ENCODE peak calls at places on chromosomes 12 and 14, in five cellular contexts. R is hepatocyte, N is epithelial cell of proximal tubule, B is OCI-LY7, F is IMR-90. S is an unnamed sample.

GRCh38 chr14:24377660-24378059 is 9.7 kb downstream of the NFATC4 start:
- DNase-seq in R (peak), N (no peak), B (no peak), F (no peak), S (no peak)

GRCh38 chr12:122886851-122887816 is 8.8 kb downstream of the VPS37B start:
- DNase-seq in R (peak), N (peak), B (peak), F (peak), S (no peak)

GRCh38 chr12:97292588-97292987 is 170.0 kb upstream of the RMST start:
- DNase-seq in R (no peak), N (no peak), B (peak), F (no peak), S (no peak)

GRCh38 chr12:118391424-118391823 is 15.1 kb downstream of the SUDS3 start:
- DNase-seq in R (no peak), N (no peak), B (no peak), F (no peak), S (no peak)

GRCh38 chr14:93903342-93904184 is 23.6 kb upstream of the FAM181A start:
- DNase-seq in R (peak), N (no peak), B (no peak), F (no peak), S (no peak)

GRCh38 chr14:101732128-101732527 is 29.4 kb upstream of the PPP2R5C start:
- DNase-seq in R (no peak), N (no peak), B (no peak), F (no peak), S (no peak)

GRCh38 chr12:132517740-132518100 is 27.8 kb downstream of the FBRSL1 start:
- DNase-seq in R (no peak), N (no peak), B (no peak), F (no peak), S (no peak)

GRCh38 chr12:67482751-67483661 is 165.5 kb upstream of the DYRK2 start:
- DNase-seq in R (peak), N (peak), B (peak), F (peak), S (no peak)

GRCh38 chr12:115507951-115508722 is 769.4 kb downstream of the MED13L start:
- DNase-seq in R (no peak), N (no peak), B (no peak), F (no peak), S (no peak)

GRCh38 chr12:1797011-1797901 is 23.1 kb upstream of the LRTM2 start:
- DNase-seq in R (no peak), N (no peak), B (no peak), F (no peak), S (no peak)

DNA sequence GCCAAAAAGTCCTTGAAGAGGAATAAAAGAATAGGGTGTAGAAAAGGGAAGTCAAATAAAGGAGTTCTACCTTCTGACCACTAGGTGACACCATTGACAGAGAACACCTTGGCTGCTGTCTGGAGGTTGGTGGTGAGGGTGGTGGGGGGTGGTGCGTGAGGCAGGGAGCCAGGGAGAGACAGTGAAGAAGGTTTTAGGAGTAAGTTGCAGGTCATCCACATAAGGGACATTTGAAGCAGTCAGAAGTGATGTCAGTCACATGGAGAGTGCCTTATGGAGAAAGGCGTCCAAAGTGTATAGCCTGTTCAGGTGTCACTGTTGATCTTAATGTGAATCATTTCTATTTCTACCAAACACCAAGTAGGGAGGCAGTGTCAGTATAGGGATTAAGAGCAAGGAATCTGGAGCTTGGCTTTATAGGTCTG is 279.3 kb upstream of the DDHD1 start:
- DNase-seq in R (peak), N (no peak), B (peak), F (peak), S (no peak)
- TF ChIP-seq CTCF in R (peak), N (peak), B (peak), F (peak), S (peak)

GRCh38 chr14:92589213-92589852 is 75.8 kb downstream of the RIN3 start:
- DNase-seq in R (peak), N (no peak), B (peak), F (peak), S (no peak)
- TF ChIP-seq CTCF in R (peak), N (peak), B (peak), F (peak), S (peak)

GRCh38 chr12:111482464-111482863 is 76.7 kb downstream of the SH2B3 start:
- DNase-seq in R (no peak), N (no peak), B (peak), F (no peak), S (no peak)
- TF ChIP-seq CTCF in R (peak), N (peak), B (peak), F (peak), S (peak)

GRCh38 chr12:14773685-14774073 is 29.6 kb downstream of the WBP11 start:
- DNase-seq in R (no peak), N (no peak), B (peak), F (no peak), S (no peak)

GRCh38 chr12:14775652-14776020 is 27.6 kb downstream of the WBP11 start:
- DNase-seq in R (no peak), N (no peak), B (no peak), F (peak), S (no peak)

GRCh38 chr12:14772946-14773345 is 30.3 kb downstream of the WBP11 start:
- DNase-seq in R (no peak), N (no peak), B (no peak), F (no peak), S (no peak)

GRCh38 chr12:14774944-14775651 is 28.2 kb downstream of the WBP11 start:
- DNase-seq in R (peak), N (no peak), B (peak), F (peak), S (no peak)

GRCh38 chr12:14774074-14774943 is 29.0 kb downstream of the WBP11 start:
- DNase-seq in R (peak), N (peak), B (peak), F (peak), S (peak)
- TF ChIP-seq CTCF in R (no peak), N (no peak), B (no peak), F (no peak), S (no peak)

DNA sequence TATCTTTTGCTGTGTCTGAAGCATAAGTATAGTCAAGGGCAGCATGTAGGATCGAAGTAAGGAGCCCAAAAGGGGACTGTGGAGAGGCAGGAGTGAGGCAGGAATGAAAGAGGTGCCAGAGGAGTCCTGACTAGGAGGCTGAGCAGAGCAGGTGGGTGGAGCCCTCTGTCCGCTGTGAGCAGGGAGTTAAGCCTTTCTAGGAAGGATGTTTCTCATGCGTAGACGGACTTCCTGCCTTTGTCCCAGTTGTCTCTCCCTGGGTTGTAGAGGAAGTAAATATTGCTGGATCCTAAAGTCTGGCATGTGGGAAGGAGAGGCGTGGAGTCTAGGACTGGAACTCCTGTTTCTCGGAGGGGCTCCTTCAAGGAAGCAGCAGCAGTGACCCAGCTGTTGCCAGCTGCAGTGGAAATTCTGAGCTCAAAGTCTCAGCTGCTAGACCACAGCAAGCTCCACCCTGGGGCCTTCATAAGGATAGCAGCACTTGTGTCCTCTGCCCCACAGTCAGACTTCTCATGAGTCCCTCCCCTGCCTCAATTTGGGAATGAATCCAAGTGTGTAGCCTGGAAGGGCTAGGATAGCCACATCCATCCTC is 44.0 kb downstream of the RBMS2 start:
- DNase-seq in R (peak), N (peak), B (peak), F (peak), S (peak)
- TF ChIP-seq CTCF in R (no peak), N (no peak), B (no peak), F (no peak), S (no peak)

DNA sequence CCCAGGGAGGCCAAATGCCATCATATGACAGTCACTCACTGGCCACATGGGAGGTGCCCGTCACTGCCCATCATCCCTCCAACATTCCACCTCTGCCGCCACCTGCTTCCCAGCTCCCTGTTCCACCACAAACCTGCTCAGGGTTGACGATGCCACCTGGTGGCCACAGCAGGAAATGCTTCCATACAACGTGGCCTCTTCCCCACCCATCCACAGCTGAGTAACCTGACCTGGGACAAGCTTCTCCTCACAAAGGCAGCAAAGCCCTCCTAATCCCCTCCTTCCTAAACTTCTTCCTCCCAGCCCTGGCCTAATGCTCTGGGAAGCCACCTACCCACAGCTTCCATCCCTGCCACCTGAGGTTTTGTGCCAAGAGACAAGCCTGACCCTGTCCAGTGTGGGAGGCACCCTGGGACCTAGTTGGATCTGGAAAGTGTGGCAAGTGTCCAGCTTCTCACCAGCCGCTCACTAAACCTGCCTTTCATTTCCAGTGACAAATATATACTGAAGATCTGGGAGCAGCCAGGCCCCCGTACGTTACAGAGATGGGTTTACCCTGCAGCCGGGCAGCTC is 4.3 kb downstream of the DEGS2 start:
- DNase-seq in R (peak), N (no peak), B (peak), F (no peak), S (no peak)
- TF ChIP-seq CTCF in R (peak), N (peak), B (peak), F (peak), S (peak)

DNA sequence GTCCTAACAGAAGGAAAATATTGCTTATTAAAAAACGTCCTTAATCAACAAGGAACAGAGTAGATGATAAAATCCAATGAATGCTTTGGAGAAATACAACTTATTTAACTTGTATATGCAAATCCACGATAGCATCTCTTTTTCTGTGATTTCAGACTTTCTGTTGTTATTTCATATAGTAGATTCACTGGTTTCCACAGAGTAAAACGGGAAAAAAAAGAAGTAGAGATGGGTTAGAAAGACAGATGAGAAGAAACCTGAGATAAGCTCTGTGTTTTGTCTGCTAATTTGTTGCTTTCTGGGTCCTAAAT is 447.7 kb downstream of the RERGL start:
- DNase-seq in R (no peak), N (no peak), B (no peak), F (no peak), S (no peak)
- TF ChIP-seq CTCF in R (no peak), N (no peak), B (peak), F (no peak), S (no peak)

DNA sequence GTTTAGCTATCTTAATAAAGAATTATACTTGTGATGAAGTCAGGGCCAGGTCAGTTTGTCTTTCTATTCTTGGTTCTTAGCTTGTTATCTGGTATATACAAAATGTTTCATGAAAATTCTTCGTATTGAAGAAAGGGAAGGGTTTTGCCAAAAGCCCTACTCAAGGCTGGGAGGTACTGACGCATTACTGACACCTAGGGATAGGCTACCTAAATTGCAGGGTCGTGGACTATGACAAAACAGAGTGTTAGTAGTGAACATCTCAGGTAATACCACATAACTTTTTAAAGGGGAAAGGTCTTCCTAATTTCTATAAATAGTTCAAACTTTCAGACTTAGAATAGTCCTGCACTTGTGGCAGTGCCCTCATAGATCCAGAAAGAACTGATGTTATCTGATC is 246.3 kb downstream of the RGS6 start:
- DNase-seq in R (no peak), N (no peak), B (no peak), F (no peak), S (no peak)
- TF ChIP-seq CTCF in R (no peak), N (no peak), B (peak), F (no peak), S (no peak)

S was measured in AG09319.